ENCODE peak calls at places on chromosomes 12 and 14, in ten cellular contexts. F, R, A, N, J, B, T, M, K and D are unnamed samples.

GRCh38 chr12:89280833-89281533 is 71.3 kb downstream of the DUSP6 start:
- DNase-seq in F (no peak), R (no peak), A (no peak), N (no peak), J (no peak), B (no peak), T (no peak), M (no peak), K (no peak), D (no peak)

GRCh38 chr14:64549805-64550538 is at the start of gene PPP1R36:
- DNase-seq in F (peak), R (no peak), A (no peak), N (peak), J (no peak), B (peak), T (peak), M (peak), K (peak), D (peak)

GRCh38 chr12:105436636-105437035 is 106.1 kb downstream of the C12orf75 start:
- DNase-seq in F (no peak), R (no peak), A (no peak), N (no peak), J (no peak), B (no peak), T (no peak), M (no peak), K (no peak), D (no peak)

GRCh38 chr14:51653096-51653814 is 1.5 kb downstream of the FRMD6 start:
- DNase-seq in F (no peak), R (no peak), A (no peak), N (no peak), J (no peak), B (no peak), T (peak), M (peak), K (peak), D (no peak)

GRCh38 chr14:92586001-92586947 is 72.7 kb downstream of the RIN3 start:
- DNase-seq in F (no peak), R (no peak), A (no peak), N (no peak), J (no peak), B (no peak), T (peak), M (no peak), K (no peak), D (no peak)

GRCh38 chr12:125403145-125403789 is 338.0 kb downstream of the AACS start:
- DNase-seq in F (no peak), R (peak), A (no peak), N (no peak), J (peak), B (no peak), T (peak), M (peak), K (peak), D (peak)

GRCh38 chr14:35234007-35234406 is 58.2 kb upstream of the PSMA6 start:
- DNase-seq in F (no peak), R (no peak), A (no peak), N (no peak), J (no peak), B (no peak), T (no peak), M (no peak), K (no peak), D (no peak)

GRCh38 chr14:93939304-93940229 is 12.4 kb downstream of the FAM181A start:
- DNase-seq in F (peak), R (peak), A (peak), N (peak), J (no peak), B (peak), T (peak), M (peak), K (peak), D (peak)

GRCh38 chr14:51507556-51508511 is 143.9 kb upstream of the FRMD6 start:
- DNase-seq in F (no peak), R (no peak), A (peak), N (peak), J (no peak), B (no peak), T (no peak), M (no peak), K (no peak), D (no peak)

GRCh38 chr14:77660754-77661153 is 44.3 kb upstream of the SPTLC2 start:
- DNase-seq in F (no peak), R (no peak), A (peak), N (no peak), J (no peak), B (no peak), T (no peak), M (no peak), K (no peak), D (no peak)

GRCh38 chr12:80708535-80709328 is 1.3 kb downstream of the MYF6 start:
- DNase-seq in F (no peak), R (no peak), A (no peak), N (no peak), J (no peak), B (no peak), T (no peak), M (no peak), K (peak), D (no peak)

GRCh38 chr12:48933664-48934311 is 8.5 kb upstream of the FKBP11 start:
- DNase-seq in F (no peak), R (no peak), A (no peak), N (no peak), J (no peak), B (no peak), T (peak), M (no peak), K (no peak), D (no peak)

GRCh38 chr12:50707396-50707795 is 56.5 kb upstream of the ATF1 start:
- DNase-seq in F (no peak), R (no peak), A (no peak), N (no peak), J (no peak), B (no peak), T (no peak), M (no peak), K (no peak), D (no peak)

GRCh38 chr12:48716493-48717251 is at the start of gene CCNT1:
- DNase-seq in F (peak), R (peak), A (peak), N (peak), J (peak), B (peak), T (peak), M (peak), K (peak), D (peak)

GRCh38 chr12:23098110-23099049 is 473.4 kb downstream of the ETNK1 start:
- DNase-seq in F (no peak), R (no peak), A (no peak), N (no peak), J (no peak), B (no peak), T (no peak), M (no peak), K (no peak), D (no peak)

GRCh38 chr12:27616356-27617150 is 79.7 kb upstream of the REP15 start:
- DNase-seq in F (no peak), R (no peak), A (no peak), N (no peak), J (no peak), B (no peak), T (no peak), M (no peak), K (no peak), D (no peak)

GRCh38 chr14:60722163-60722835 is 1.9 kb downstream of the SIX4 start:
- DNase-seq in F (peak), R (no peak), A (no peak), N (no peak), J (peak), B (peak), T (peak), M (peak), K (peak), D (peak)
- TF ChIP-seq CTCF in F (no peak), R (no peak), A (no peak), N (no peak), J (no peak), B (no peak), T (no peak), M (no peak), K (no peak), D (no peak)

GRCh38 chr12:118065380-118065779 is 4.4 kb upstream of the WSB2 start:
- DNase-seq in F (no peak), R (no peak), A (no peak), N (no peak), J (no peak), B (no peak), T (no peak), M (no peak), K (no peak), D (no peak)

GRCh38 chr12:118063567-118064391 is 2.8 kb upstream of the WSB2 start:
- DNase-seq in F (no peak), R (no peak), A (no peak), N (peak), J (peak), B (no peak), T (no peak), M (no peak), K (no peak), D (no peak)

GRCh38 chr12:118061011-118061875 is at the start of gene WSB2:
- DNase-seq in F (peak), R (no peak), A (peak), N (peak), J (no peak), B (peak), T (peak), M (peak), K (peak), D (peak)

GRCh38 chr12:118061876-118062791 is 1.2 kb upstream of the WSB2 start:
- DNase-seq in F (peak), R (no peak), A (peak), N (peak), J (no peak), B (peak), T (peak), M (peak), K (peak), D (peak)

GRCh38 chr12:118064608-118065007 is 3.6 kb upstream of the WSB2 start:
- DNase-seq in F (no peak), R (no peak), A (no peak), N (no peak), J (no peak), B (no peak), T (peak), M (no peak), K (peak), D (peak)
- TF ChIP-seq CTCF in F (no peak), R (peak), A (no peak), N (peak), J (peak), B (no peak), T (peak), M (no peak), K (peak), D (no peak)

DNA sequence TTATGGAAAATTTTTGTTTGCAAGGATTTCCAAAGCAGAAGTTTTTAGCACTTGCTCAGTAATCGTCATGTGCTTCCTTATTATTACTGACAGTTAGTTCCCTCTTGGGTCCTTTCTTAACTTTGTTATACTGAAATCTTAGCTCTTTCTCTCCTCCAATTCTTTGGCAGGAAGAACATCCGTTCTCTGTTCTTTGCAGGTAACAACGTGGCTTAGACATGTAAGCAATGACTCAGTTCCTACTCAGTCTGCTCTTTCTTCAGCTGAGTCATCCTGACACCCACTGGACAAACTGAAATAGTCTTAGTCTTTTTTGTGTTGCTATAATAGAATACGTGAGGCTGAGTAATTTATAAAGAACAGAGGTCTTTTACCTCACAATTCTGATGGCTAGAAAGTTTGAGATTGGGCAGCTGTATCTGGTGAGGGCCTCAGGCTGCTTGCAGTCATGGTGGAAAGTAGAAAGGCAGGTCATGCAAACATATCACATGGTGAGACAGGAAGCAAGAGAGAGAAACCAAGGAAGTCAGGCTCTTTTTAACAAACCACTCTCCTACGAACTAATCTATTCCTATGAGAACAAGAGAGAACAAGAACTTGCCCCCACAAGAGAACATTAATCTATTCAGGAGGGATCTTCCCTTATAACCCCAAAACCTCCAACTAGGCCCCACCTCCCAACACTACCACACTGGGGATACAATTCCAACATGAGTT is 49.2 kb downstream of the TESPA1 start:
- DNase-seq in F (no peak), R (peak), A (no peak), N (no peak), J (peak), B (no peak), T (peak), M (peak), K (no peak), D (peak)
- TF ChIP-seq CTCF in F (no peak), R (peak), A (no peak), N (no peak), J (no peak), B (no peak), T (no peak), M (no peak), K (no peak), D (peak)

DNA sequence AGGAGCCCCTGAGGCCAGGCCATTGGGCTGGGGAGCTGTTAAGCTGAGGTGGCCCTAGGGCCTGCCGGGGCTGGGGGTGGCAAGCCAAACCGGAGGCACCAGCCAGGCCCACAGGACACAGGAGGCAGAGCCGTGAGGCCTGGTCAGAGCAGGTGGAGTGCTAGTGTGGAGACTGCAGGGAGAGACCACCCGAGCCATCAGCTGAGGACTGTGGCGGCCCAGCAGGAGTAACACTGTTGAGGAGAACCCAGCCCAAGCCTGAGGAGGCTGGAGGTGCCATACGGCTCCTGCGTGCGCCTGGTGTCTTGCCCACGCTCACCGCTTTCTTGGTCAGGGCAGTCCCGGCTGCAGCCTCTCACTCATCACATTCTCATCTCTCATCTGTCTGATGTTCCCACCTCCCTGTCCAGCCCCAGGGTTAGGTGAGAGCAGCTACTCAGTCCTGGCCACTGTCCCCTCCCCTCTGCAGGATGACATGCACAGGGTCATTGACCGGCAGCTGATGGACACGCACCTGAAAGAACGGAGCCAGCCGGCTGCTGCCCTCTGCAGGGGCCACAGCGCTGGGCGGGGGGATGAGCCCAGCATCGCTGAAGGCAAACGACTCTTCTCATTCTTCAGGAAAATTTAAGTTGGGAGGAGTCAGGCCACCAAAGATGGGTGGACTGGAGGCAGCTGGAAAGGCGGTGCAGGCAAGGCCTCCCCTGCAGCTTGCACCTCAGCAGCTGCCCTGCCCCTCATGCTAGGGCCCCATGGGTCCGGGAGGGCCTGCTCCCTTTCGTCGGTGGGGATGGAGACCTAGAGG is 23.8 kb downstream of the RAB35 start:
- DNase-seq in F (no peak), R (no peak), A (no peak), N (no peak), J (peak), B (no peak), T (no peak), M (no peak), K (no peak), D (no peak)
- TF ChIP-seq CTCF in F (peak), R (no peak), A (no peak), N (no peak), J (peak), B (no peak), T (no peak), M (no peak), K (no peak), D (no peak)

GRCh38 chr12:72349491-72349890 is 77.3 kb downstream of the TRHDE start:
- DNase-seq in F (no peak), R (no peak), A (no peak), N (no peak), J (no peak), B (no peak), T (no peak), M (no peak), K (no peak), D (no peak)

DNA sequence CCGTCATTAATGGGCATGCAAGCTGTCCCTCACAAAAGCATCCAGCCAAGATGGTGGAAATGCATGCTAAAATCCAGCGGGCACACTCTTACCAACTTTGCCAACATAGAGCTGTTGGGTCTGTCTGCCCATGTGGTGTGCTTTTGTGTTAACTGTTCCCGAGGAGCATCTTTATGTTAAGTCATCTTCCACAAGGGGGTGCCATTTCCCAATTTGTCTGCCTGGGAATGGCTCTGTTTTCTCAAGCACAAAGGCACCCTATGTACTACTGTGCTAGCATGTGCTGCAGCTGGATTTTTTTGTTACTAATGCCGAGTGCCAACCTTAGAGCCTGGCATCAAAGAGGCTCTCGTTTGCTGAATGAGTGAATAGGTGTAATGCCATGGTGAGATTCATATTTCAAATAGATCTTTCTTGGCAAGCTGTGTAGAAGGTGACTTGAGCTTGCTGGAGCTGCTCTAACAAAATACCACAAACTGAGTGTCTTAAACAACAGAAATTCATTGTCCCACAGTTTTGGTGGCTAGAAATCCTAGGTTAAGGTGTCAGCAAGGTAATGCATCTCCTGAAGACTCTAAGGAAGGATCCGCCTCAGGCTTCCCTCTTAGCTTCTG is 74.3 kb downstream of the TRHDE start:
- DNase-seq in F (no peak), R (peak), A (peak), N (peak), J (peak), B (peak), T (peak), M (peak), K (peak), D (no peak)
- TF ChIP-seq CTCF in F (peak), R (peak), A (peak), N (peak), J (peak), B (no peak), T (peak), M (peak), K (peak), D (peak)

DNA sequence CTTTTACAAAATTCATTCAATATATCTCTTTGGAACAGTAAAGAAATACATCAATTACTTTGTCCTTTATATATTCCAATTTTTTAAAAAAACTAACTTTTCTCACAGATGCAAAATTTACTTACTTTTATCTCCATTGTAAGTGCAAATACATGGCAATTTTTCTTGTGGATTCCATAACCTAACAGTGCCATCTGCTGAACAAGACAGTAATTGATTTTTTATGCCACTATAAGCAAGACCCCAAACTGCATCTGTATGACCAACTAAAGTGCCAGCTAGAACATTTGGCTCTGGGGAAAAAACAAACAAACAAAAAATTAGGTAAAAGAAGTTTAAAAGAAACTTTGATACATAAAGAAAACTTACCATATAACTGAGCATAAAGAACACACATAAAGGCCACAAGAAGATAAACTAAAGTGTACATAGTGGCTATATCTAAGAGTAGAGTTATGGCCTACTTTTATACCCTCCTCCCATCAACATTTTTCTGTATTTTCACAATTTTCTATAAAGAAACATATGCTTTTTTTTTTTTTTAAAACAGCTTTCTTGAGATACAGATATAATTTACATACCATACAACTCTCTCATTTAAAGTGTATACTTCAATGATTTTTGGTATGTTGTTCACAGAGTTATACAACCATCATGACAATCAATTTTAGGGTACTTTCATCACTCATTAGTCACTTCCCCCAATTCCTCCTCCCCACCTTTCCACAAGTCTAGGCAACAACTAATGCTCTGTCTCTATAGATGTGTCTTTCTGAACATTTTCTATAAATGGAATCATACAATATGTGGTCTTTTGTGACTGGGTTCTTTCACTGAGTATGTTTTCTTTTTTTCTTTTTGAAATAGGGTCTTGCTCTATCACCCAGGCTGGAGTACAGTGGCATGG is 32.6 kb downstream of the COCH start:
- DNase-seq in F (no peak), R (peak), A (no peak), N (no peak), J (peak), B (no peak), T (no peak), M (no peak), K (no peak), D (no peak)
- TF ChIP-seq CTCF in F (peak), R (peak), A (peak), N (no peak), J (peak), B (no peak), T (peak), M (peak), K (no peak), D (peak)